ENCODE peak calls at places on chromosome 17, in six cellular contexts. O is tibial artery; B is breast epithelium; Y is HT1080; I is immature natural killer cell; D is stimulated activated CD8-positive, alpha-beta memory T cell treated with anti-CD3 and anti-CD28 coated beads, Interleukin-7, amount 100 ng/mL, for 1 hour. T is an unnamed sample.

GRCh38 chr17:34001246-34001645 is 253.8 kb upstream of the CCL2 start:
- DNase-seq in O (no peak), B (no peak), Y (no peak), I (no peak), D (no peak), T (no peak)

GRCh38 chr17:66149562-66149961 is 42.4 kb downstream of the CEP112 start:
- DNase-seq in O (no peak), B (no peak), Y (no peak), I (no peak), D (no peak), T (no peak)

GRCh38 chr17:6587310-6587709 is 31.0 kb upstream of the PITPNM3 start:
- DNase-seq in O (no peak), B (no peak), Y (no peak), I (no peak), D (no peak), T (no peak)

GRCh38 chr17:54968954-54969400 is 412 bp downstream of the STXBP4 start:
- DNase-seq in O (peak; percentile 29), B (no peak), Y (no peak), I (no peak), D (no peak), T (no peak)

GRCh38 chr17:41500131-41500911 is 5.1 kb downstream of the KRT13 start:
- DNase-seq in O (no peak), B (no peak), Y (peak; percentile 94), I (no peak), D (no peak), T (no peak)

GRCh38 chr17:13044713-13045112 is 26.9 kb upstream of the ELAC2 start:
- DNase-seq in O (no peak), B (no peak), Y (no peak), I (no peak), D (no peak), T (no peak)

GRCh38 chr17:61822326-61823285 is 40.7 kb downstream of the BRIP1 start:
- DNase-seq in O (no peak), B (no peak), Y (no peak), I (no peak), D (no peak), T (no peak)

GRCh38 chr17:42422412-42422957 is 571 bp downstream of the CAVIN1 start:
- DNase-seq in O (no peak), B (peak; percentile 50), Y (peak; percentile 39), I (no peak), D (no peak), T (peak; percentile 17)

GRCh38 chr17:27294689-27295630 is 1.0 kb downstream of the WSB1 start:
- DNase-seq in O (peak; percentile 82), B (no peak), Y (peak; percentile 81), I (peak; percentile 58), D (no peak), T (no peak)

GRCh38 chr17:42844271-42844670 is at the start of gene AOC2:
- DNase-seq in O (no peak), B (no peak), Y (no peak), I (no peak), D (no peak), T (no peak)

GRCh38 chr17:2484876-2485275 is 26.8 kb downstream of the METTL16 start:
- DNase-seq in O (no peak), B (no peak), Y (no peak), I (no peak), D (no peak), T (no peak)

GRCh38 chr17:17044846-17045561 is 2.7 kb downstream of the MPRIP start:
- DNase-seq in O (no peak), B (peak; percentile 37), Y (peak; percentile 92), I (no peak), D (no peak), T (no peak)

GRCh38 chr17:79664925-79665738 is 54.3 kb upstream of the RBFOX3 start:
- DNase-seq in O (peak; percentile 65), B (peak; percentile 81), Y (no peak), I (no peak), D (no peak), T (no peak)

GRCh38 chr17:18093616-18094408 is 6.1 kb downstream of the DRG2 start:
- DNase-seq in O (peak; percentile 40), B (no peak), Y (peak; percentile 58), I (no peak), D (no peak), T (no peak)

GRCh38 chr17:68709995-68710780 is 109.0 kb upstream of the FAM20A start:
- DNase-seq in O (no peak), B (no peak), Y (no peak), I (no peak), D (no peak), T (no peak)

GRCh38 chr17:29241015-29241963 is 5.4 kb upstream of the CRYBA1 start:
- DNase-seq in O (peak; percentile 78), B (no peak), Y (peak; percentile 99), I (no peak), D (no peak), T (no peak)

GRCh38 chr17:42411905-42412679 is 11.0 kb downstream of the CAVIN1 start:
- DNase-seq in O (no peak), B (no peak), Y (no peak), I (no peak), D (no peak), T (no peak)

GRCh38 chr17:43905985-43906852 is 1.1 kb downstream of the MPP2 start:
- DNase-seq in O (peak; percentile 85), B (peak; percentile 70), Y (no peak), I (no peak), D (no peak), T (no peak)

GRCh38 chr17:41527076-41528023 is 758 bp downstream of the KRT19 start:
- DNase-seq in O (no peak), B (no peak), Y (no peak), I (no peak), D (no peak), T (no peak)

GRCh38 chr17:71902931-71903506 is 217.8 kb upstream of the SOX9 start:
- DNase-seq in O (no peak), B (no peak), Y (peak; percentile 38), I (no peak), D (no peak), T (no peak)

GRCh38 chr17:49021095-49021767 is 24.0 kb downstream of the IGF2BP1 start:
- DNase-seq in O (no peak), B (no peak), Y (peak; percentile 25), I (no peak), D (no peak), T (no peak)

GRCh38 chr17:74833501-74834361 is 26.0 kb downstream of the GRIN2C start:
- DNase-seq in O (peak; percentile 49), B (no peak), Y (peak; percentile 47), I (no peak), D (no peak), T (peak; percentile 70)

GRCh38 chr17:16911141-16911937 is 60.6 kb downstream of the TNFRSF13B start:
- DNase-seq in O (peak; percentile 11), B (peak; percentile 37), Y (no peak), I (no peak), D (no peak), T (no peak)

GRCh38 chr17:10316986-10317834 is 55.6 kb downstream of the MYH13 start:
- DNase-seq in O (peak; percentile 79), B (no peak), Y (peak; percentile 82), I (peak; percentile 33), D (no peak), T (no peak)

GRCh38 chr17:78999056-78999768 is 10.4 kb downstream of the CANT1 start:
- DNase-seq in O (no peak), B (peak; percentile 48), Y (no peak), I (no peak), D (no peak), T (no peak)

GRCh38 chr17:45029758-45030423 is 21.5 kb downstream of the DCAKD start:
- DNase-seq in O (no peak), B (no peak), Y (no peak), I (no peak), D (no peak), T (no peak)

GRCh38 chr17:42281571-42282096 is 5.4 kb upstream of the STAT5B start:
- DNase-seq in O (no peak), B (no peak), Y (no peak), I (no peak), D (no peak), T (no peak)

GRCh38 chr17:39113871-39114270 is 37.6 kb downstream of the PLXDC1 start:
- DNase-seq in O (no peak), B (no peak), Y (no peak), I (no peak), D (no peak), T (no peak)

GRCh38 chr17:17253445-17253844 is 16.5 kb upstream of the FLCN start:
- DNase-seq in O (no peak), B (no peak), Y (no peak), I (no peak), D (no peak), T (no peak)

GRCh38 chr17:412211-413015 is 59.8 kb upstream of the RPH3AL start:
- DNase-seq in O (peak; percentile 55), B (no peak), Y (peak; percentile 44), I (peak; percentile 67), D (peak; percentile 36), T (peak; percentile 47)

GRCh38 chr17:44084131-44084538 is 13.6 kb downstream of the G6PC3 start:
- DNase-seq in O (no peak), B (no peak), Y (no peak), I (no peak), D (no peak), T (no peak)

GRCh38 chr17:78125976-78126894 is 2.3 kb downstream of the TMC6 start:
- DNase-seq in O (no peak), B (no peak), Y (no peak), I (no peak), D (no peak), T (no peak)

GRCh38 chr17:81391964-81392908 is 3.0 kb upstream of the BAHCC1 start:
- DNase-seq in O (peak; percentile 76), B (no peak), Y (no peak), I (no peak), D (no peak), T (no peak)

GRCh38 chr17:47205419-47205963 is 3.7 kb upstream of the MYL4 start:
- DNase-seq in O (peak; percentile 38), B (peak; percentile 72), Y (peak; percentile 18), I (peak; percentile 59), D (no peak), T (peak; percentile 50)

GRCh38 chr17:74192950-74193781 is 10.3 kb upstream of the RPL38 start:
- DNase-seq in O (peak; percentile 77), B (no peak), Y (peak; percentile 39), I (no peak), D (no peak), T (no peak)

GRCh38 chr17:78675316-78675616 is 98.1 kb upstream of the DNAH17 start:
- DNase-seq in O (no peak), B (no peak), Y (no peak), I (no peak), D (no peak), T (no peak)

GRCh38 chr17:82927661-82928601 is 88.1 kb upstream of the ZNF750 start:
- DNase-seq in O (peak; percentile 5), B (no peak), Y (no peak), I (no peak), D (no peak), T (no peak)

GRCh38 chr17:78383725-78384471 is 5.4 kb downstream of the PGS1 start:
- DNase-seq in O (peak; percentile 94), B (no peak), Y (peak; percentile 95), I (no peak), D (no peak), T (no peak)

GRCh38 chr17:44599298-44600175 is 42.3 kb downstream of the FZD2 start:
- DNase-seq in O (peak; percentile 80), B (no peak), Y (peak; percentile 91), I (no peak), D (no peak), T (no peak)

GRCh38 chr17:64572682-64573154 is 65.9 kb downstream of the CEP95 start:
- DNase-seq in O (no peak), B (no peak), Y (peak; percentile 37), I (peak; percentile 13), D (no peak), T (no peak)